ENCODE peak calls at places on chromosomes 12 and 14, in ten cellular contexts. S, I, B, W, C, R, E, O, A and Z are unnamed samples.
A peak's percentile ranks its signal among the peaks of the same experiment; 100 is the strongest.

GRCh38 chr14:37598085-37598972 is 2.9 kb downstream of the TTC6 start:
- DNase-seq in S (no peak), I (no peak), B (no peak), W (peak; percentile 75), C (no peak), R (no peak), E (peak; percentile 70), O (no peak), A (no peak), Z (no peak)

GRCh38 chr14:53896773-53897172 is 59.9 kb downstream of the BMP4 start:
- DNase-seq in S (no peak), I (peak; percentile 39), B (no peak), W (no peak), C (no peak), R (no peak), E (no peak), O (no peak), A (no peak), Z (no peak)

GRCh38 chr14:20499108-20499507 is 6.2 kb upstream of the RNASE10 start:
- DNase-seq in S (no peak), I (no peak), B (no peak), W (peak; percentile 68), C (no peak), R (no peak), E (no peak), O (peak; percentile 50), A (peak; percentile 70), Z (no peak)

GRCh38 chr12:45290218-45290609 is 74.3 kb downstream of the ANO6 start:
- DNase-seq in S (no peak), I (peak; percentile 80), B (peak; percentile 93), W (peak; percentile 75), C (no peak), R (no peak), E (no peak), O (no peak), A (no peak), Z (no peak)

GRCh38 chr12:105031061-105031807 is 45.1 kb downstream of the NOPCHAP1 start:
- DNase-seq in S (no peak), I (no peak), B (no peak), W (no peak), C (peak; percentile 13), R (no peak), E (no peak), O (no peak), A (peak; percentile 9), Z (no peak)

GRCh38 chr12:101619868-101620761 is 25.3 kb downstream of the MYBPC1 start:
- DNase-seq in S (no peak), I (no peak), B (no peak), W (no peak), C (no peak), R (no peak), E (peak; percentile 67), O (no peak), A (no peak), Z (no peak)

GRCh38 chr12:68978678-68979077 is 45.7 kb upstream of the CPM start:
- DNase-seq in S (no peak), I (no peak), B (no peak), W (no peak), C (no peak), R (no peak), E (no peak), O (no peak), A (peak; percentile 67), Z (peak; percentile 75)

GRCh38 chr12:131872154-131873046 is 22.0 kb upstream of the ULK1 start:
- DNase-seq in S (no peak), I (peak; percentile 98), B (peak; percentile 91), W (peak; percentile 99), C (no peak), R (no peak), E (no peak), O (peak; percentile 33), A (no peak), Z (no peak)

GRCh38 chr12:47814539-47815170 is 5.0 kb downstream of the HDAC7 start:
- DNase-seq in S (no peak), I (no peak), B (no peak), W (no peak), C (no peak), R (no peak), E (no peak), O (no peak), A (no peak), Z (no peak)

GRCh38 chr12:15982921-15983320 is 71.8 kb downstream of the DERA start:
- DNase-seq in S (no peak), I (no peak), B (no peak), W (no peak), C (no peak), R (no peak), E (no peak), O (no peak), A (no peak), Z (no peak)

GRCh38 chr14:93430889-93431670 is at the start of gene UNC79:
- DNase-seq in S (peak; percentile 40), I (peak; percentile 0), B (peak; percentile 2), W (no peak), C (no peak), R (no peak), E (no peak), O (peak; percentile 76), A (no peak), Z (no peak)

GRCh38 chr14:71751264-71751663 is 181.0 kb upstream of the RGS6 start:
- DNase-seq in S (no peak), I (peak; percentile 35), B (no peak), W (no peak), C (no peak), R (no peak), E (no peak), O (no peak), A (no peak), Z (no peak)

GRCh38 chr12:53791735-53792326 is 40.1 kb upstream of the CISTR start:
- DNase-seq in S (no peak), I (no peak), B (peak; percentile 24), W (peak; percentile 37), C (no peak), R (peak; percentile 4), E (peak; percentile 26), O (peak; percentile 61), A (no peak), Z (peak; percentile 49)

GRCh38 chr12:121917950-121918678 is at the start of gene CFAP251:
- DNase-seq in S (peak; percentile 77), I (no peak), B (peak; percentile 65), W (peak; percentile 30), C (peak; percentile 94), R (peak; percentile 93), E (peak; percentile 99), O (peak; percentile 99), A (peak; percentile 94), Z (no peak)

GRCh38 chr12:72297666-72298065 is 25.5 kb downstream of the TRHDE start:
- DNase-seq in S (no peak), I (no peak), B (no peak), W (no peak), C (no peak), R (no peak), E (no peak), O (no peak), A (no peak), Z (no peak)

GRCh38 chr14:90938615-90939014 is 121.8 kb downstream of the RPS6KA5 start:
- DNase-seq in S (no peak), I (no peak), B (no peak), W (no peak), C (no peak), R (no peak), E (no peak), O (no peak), A (no peak), Z (no peak)

GRCh38 chr14:33943081-33943480 is 7.8 kb downstream of the EGLN3 start:
- DNase-seq in S (no peak), I (no peak), B (no peak), W (no peak), C (no peak), R (no peak), E (peak; percentile 61), O (no peak), A (no peak), Z (no peak)

GRCh38 chr12:95648990-95649791 is 97.9 kb upstream of the USP44 start:
- DNase-seq in S (no peak), I (peak; percentile 78), B (peak; percentile 29), W (peak; percentile 98), C (no peak), R (no peak), E (no peak), O (no peak), A (no peak), Z (no peak)

GRCh38 chr14:31207287-31207745 is 277 bp downstream of the HECTD1 start:
- DNase-seq in S (peak; percentile 76), I (peak; percentile 78), B (no peak), W (no peak), C (no peak), R (no peak), E (no peak), O (peak; percentile 97), A (no peak), Z (peak; percentile 79)

GRCh38 chr14:95953111-95953724 is 76.6 kb downstream of the TUNAR start:
- DNase-seq in S (no peak), I (peak; percentile 12), B (peak; percentile 5), W (no peak), C (no peak), R (no peak), E (no peak), O (peak; percentile 53), A (peak; percentile 0), Z (no peak)

GRCh38 chr14:63632932-63633514 is 8.6 kb downstream of the WDR89 start:
- DNase-seq in S (no peak), I (peak; percentile 16), B (peak; percentile 57), W (peak; percentile 71), C (peak; percentile 32), R (no peak), E (no peak), O (peak; percentile 23), A (peak; percentile 54), Z (peak; percentile 57)

GRCh38 chr14:101313268-101313667 is 248.0 kb upstream of the DIO3 start:
- DNase-seq in S (no peak), I (no peak), B (no peak), W (no peak), C (no peak), R (no peak), E (no peak), O (no peak), A (no peak), Z (no peak)

GRCh38 chr12:69739287-69740191 is 879 bp downstream of the RAB3IP start:
- DNase-seq in S (peak; percentile 8), I (peak; percentile 35), B (peak; percentile 35), W (peak; percentile 51), C (peak; percentile 74), R (peak; percentile 46), E (peak; percentile 73), O (peak; percentile 47), A (peak; percentile 72), Z (peak; percentile 68)

GRCh38 chr12:3732901-3733300 is 20.0 kb downstream of the CRACR2A start:
- DNase-seq in S (no peak), I (no peak), B (no peak), W (peak; percentile 10), C (no peak), R (no peak), E (peak; percentile 72), O (no peak), A (no peak), Z (no peak)

GRCh38 chr12:48455116-48455515 is 17.2 kb upstream of the ANP32D start:
- DNase-seq in S (no peak), I (no peak), B (no peak), W (no peak), C (no peak), R (no peak), E (no peak), O (no peak), A (no peak), Z (no peak)

GRCh38 chr14:55731881-55732498 is 152.0 kb downstream of the KTN1 start:
- DNase-seq in S (no peak), I (peak; percentile 4), B (peak; percentile 57), W (peak; percentile 80), C (peak; percentile 25), R (peak; percentile 35), E (peak; percentile 62), O (no peak), A (no peak), Z (peak; percentile 26)